ENCODE peak calls at places on chromosome 1, in four cellular contexts. K is OCI-LY7, W is GM23248, Y is Karpas-422. U is an unnamed sample. For H3K9me2, the result is how much of the 10 kb centered on the place peaks cover.

GRCh38 chr1:102790997-102791396 is 317.3 kb downstream of the COL11A1 start:
- DNase-seq in K (no peak), W (peak), Y (no peak), U (no peak)

GRCh38 chr1:26237230-26237966 is 3.4 kb downstream of the CEP85 start:
- DNase-seq in W (peak), K (no peak), Y (no peak), U (no peak)

GRCh38 chr1:203306089-203306969 is 1.0 kb downstream of the BTG2 start:
- DNase-seq in K (peak), Y (peak), W (peak), U (peak)

GRCh38 chr1:24898152-24898908 is 31.7 kb downstream of the RUNX3 start:
- DNase-seq in K (peak), W (peak), Y (peak), U (peak)

GRCh38 chr1:228081578-228082259 is 789 bp upstream of the ARF1 start:
- DNase-seq in Y (peak), K (peak), W (peak), U (peak)

GRCh38 chr1:88683516-88683847 is 591 bp upstream of the PKN2 start:
- DNase-seq in Y (peak), K (peak), W (peak), U (peak)

GRCh38 chr1:91718368-91718767 is 167.6 kb downstream of the TGFBR3 start:
- DNase-seq in K (no peak), Y (no peak), W (no peak), U (no peak)

GRCh38 chr1:1899266-1899966 is 8.5 kb upstream of the GNB1 start:
- DNase-seq in Y (peak), W (no peak), K (peak), U (no peak)

GRCh38 chr1:161019767-161020572 is 982 bp downstream of the F11R start:
- DNase-seq in K (no peak), Y (no peak), W (peak), U (no peak)

GRCh38 chr1:119225270-119225669 is 84.8 kb upstream of the WARS2 start:
- DNase-seq in W (no peak), K (no peak), Y (no peak), U (no peak)

GRCh38 chr1:55138740-55139283 is 76.4 kb downstream of the USP24 start:
- DNase-seq in K (no peak), W (no peak), Y (no peak), U (no peak)

GRCh38 chr1:195866383-195867222 is 741.6 kb downstream of the KCNT2 start:
- DNase-seq in W (no peak), K (no peak), Y (no peak), U (no peak)

GRCh38 chr1:211259596-211260126 is 495 bp downstream of the RCOR3 start:
- DNase-seq in K (peak), Y (peak), W (peak), U (peak)

DNA sequence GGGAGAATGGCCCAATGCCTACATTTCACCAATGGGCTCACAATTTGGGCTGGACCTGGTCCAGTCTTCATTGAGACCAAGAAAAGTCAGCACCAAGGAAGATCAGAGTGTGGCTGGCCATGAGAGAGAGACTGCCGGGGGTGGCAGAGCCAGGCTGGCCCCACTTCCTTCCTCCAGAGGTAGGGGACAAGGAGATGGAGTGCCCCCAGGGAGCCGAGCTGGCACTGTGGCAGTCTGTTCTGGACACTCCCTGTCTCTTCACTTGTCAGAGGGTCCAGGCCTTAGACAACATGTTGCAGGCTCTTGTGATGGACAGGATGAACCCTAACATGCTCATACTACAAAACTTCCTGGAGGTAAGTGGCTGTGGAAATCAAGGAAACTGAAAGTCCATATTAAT is 27.7 kb downstream of the INAVA start:
- DNase-seq in W (no peak), Y (no peak), K (no peak), U (no peak)
- H3K9me2 ChIP-seq in W (under half), Y (under half), K (under half), U (under half)

GRCh38 chr1:181603735-181604410 is 120.6 kb downstream of the CACNA1E start:
- DNase-seq in Y (no peak), W (no peak), K (no peak), U (no peak)

GRCh38 chr1:181608386-181608785 is 125.1 kb downstream of the CACNA1E start:
- DNase-seq in Y (no peak), W (no peak), K (no peak), U (no peak)

GRCh38 chr1:181608951-181609350 is 125.6 kb downstream of the CACNA1E start:
- DNase-seq in W (no peak), Y (no peak), K (no peak), U (no peak)

GRCh38 chr1:181604482-181604881 is 121.2 kb downstream of the CACNA1E start:
- DNase-seq in Y (no peak), K (no peak), W (no peak), U (no peak)

GRCh38 chr1:181607524-181607923 is 124.2 kb downstream of the CACNA1E start:
- DNase-seq in K (no peak), Y (no peak), W (no peak), U (no peak)
- H3K9me2 ChIP-seq in K (under half), Y (under half), W (under half), U (under half)

DNA sequence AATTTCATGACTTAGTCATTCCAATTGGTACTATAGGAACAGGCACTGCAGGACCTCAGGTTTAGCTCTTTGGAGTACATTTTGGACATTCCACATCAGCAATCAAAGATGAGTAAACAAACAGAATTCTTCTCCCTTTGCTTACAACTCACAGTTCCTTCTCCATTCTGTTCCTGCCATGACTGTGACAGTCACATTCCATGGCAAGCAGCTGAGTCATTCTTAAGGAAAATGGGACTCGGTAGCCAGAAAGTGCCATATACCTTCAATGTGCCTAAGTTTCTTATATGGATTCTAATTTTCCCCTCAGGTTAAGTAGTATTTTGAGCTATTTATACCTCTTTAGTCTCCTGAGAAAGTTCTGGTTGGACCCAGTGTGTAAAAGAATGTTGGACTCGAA is 25.6 kb downstream of the CRCT1 start:
- DNase-seq in W (no peak), K (no peak), Y (no peak), U (no peak)
- H3K9me2 ChIP-seq in W (under half), K (under half), Y (under half), U (under half)

DNA sequence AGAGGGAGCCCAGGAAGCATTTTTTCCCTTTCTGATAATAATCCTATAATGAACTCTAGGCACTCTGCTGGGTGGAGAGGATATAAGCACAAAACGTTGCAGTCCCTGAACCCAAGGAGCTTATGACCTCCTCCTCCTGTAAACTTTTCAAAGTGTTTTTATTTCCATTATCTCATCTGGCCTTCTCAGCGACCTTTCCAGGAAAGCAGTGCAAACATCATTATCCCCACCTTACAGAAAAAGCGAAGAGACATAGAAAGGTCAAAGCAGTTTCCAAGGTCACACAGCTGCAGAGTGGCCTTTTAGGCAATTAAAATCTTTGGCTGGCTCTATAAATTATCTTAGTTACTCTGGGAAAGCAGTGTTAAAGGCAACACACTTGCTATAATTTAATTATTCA is 63.8 kb downstream of the OLFML3 start:
- DNase-seq in K (no peak), Y (no peak), W (no peak), U (no peak)
- H3K9me2 ChIP-seq in K (under half), Y (under half), W (under half), U (under half)

DNA sequence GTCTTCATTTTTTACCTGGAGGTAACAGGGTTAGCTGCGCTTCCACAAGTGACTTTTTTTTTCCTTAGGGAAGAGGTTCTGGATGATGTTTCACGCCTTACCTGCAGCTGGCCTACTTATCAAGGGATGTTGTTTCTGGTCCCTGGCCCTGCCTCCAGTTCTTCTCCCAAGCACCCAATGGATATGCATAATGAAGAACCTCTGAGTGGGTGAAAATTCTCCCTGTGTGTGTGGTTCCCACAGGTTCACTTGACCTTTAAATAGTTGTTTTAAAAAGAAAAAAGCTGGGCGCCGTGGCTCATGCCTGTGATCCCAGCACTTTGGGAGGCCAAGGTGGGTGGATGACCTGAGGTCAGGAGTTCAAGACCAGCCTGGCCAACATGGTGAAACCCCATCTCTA is 31.8 kb upstream of the DPT start:
- DNase-seq in K (no peak), W (no peak), Y (no peak), U (no peak)
- H3K9me2 ChIP-seq in K (under half), W (under half), Y (under half), U (under half)

GRCh38 chr1:200528838-200529565 is 91.5 kb downstream of the KIF14 start:
- DNase-seq in W (no peak), Y (peak), K (no peak), U (no peak)
- H3K9me2 ChIP-seq in W (under half), Y (under half), K (under half), U (under half)

GRCh38 chr1:114043548-114043947 is 64.3 kb downstream of the OLFML3 start:
- DNase-seq in Y (no peak), K (no peak), W (no peak), U (no peak)
- H3K9me2 ChIP-seq in Y (under half), K (under half), W (under half), U (under half)

GRCh38 chr1:167764458-167765330 is 42.9 kb downstream of the MPZL1 start:
- DNase-seq in K (no peak), W (no peak), Y (no peak), U (no peak)
- H3K9me2 ChIP-seq in K (under half), W (under half), Y (under half), U (under half)

GRCh38 chr1:48208652-48209051 is 13.9 kb upstream of the SLC5A9 start:
- DNase-seq in Y (no peak), K (no peak), W (no peak), U (no peak)
- H3K9me2 ChIP-seq in Y (under half), K (under half), W (under half), U (under half)

U was measured in hepatocyte.